ENCODE peak calls at places on chromosome 17, in ten cellular contexts. W, M, E, D, H, A, X, S, P and J are unnamed samples. For H3K9me3, the result is how much of the 10 kb centered on the place peaks cover.

GRCh38 chr17:4584125-4584834 is at the start of gene SMTNL2:
- DNase-seq in M (no peak), S (no peak), D (peak), X (no peak), A (peak), P (peak), W (no peak), E (peak), H (no peak), J (peak)

GRCh38 chr17:61466246-61466645 is 14.0 kb downstream of the TBX4 start:
- DNase-seq in X (no peak), H (no peak), M (no peak), E (no peak), S (no peak), P (no peak), D (no peak), W (no peak), A (no peak), J (peak)

GRCh38 chr17:78016852-78017251 is 58.3 kb downstream of the TNRC6C start:
- DNase-seq in W (no peak), A (no peak), P (no peak), X (no peak), D (no peak), E (no peak), S (no peak), H (no peak), M (no peak), J (no peak)

GRCh38 chr17:48613862-48614694 is 1.0 kb downstream of the HOXB8 start:
- DNase-seq in P (no peak), E (no peak), X (no peak), D (peak), A (no peak), M (peak), H (no peak), S (peak), W (no peak), J (peak)

GRCh38 chr17:77409282-77410161 is 268.8 kb downstream of the SEC14L1 start:
- DNase-seq in W (no peak), A (peak), E (peak), X (no peak), P (peak), D (no peak), M (peak), H (peak), S (peak), J (peak)

GRCh38 chr17:80835816-80836657 is 155.6 kb upstream of the CHMP6 start:
- DNase-seq in E (no peak), M (no peak), A (no peak), S (no peak), P (no peak), D (no peak), W (no peak), X (no peak), H (no peak), J (peak)

GRCh38 chr17:81018044-81018802 is 16.7 kb upstream of the BAIAP2 start:
- DNase-seq in A (peak), P (peak), M (peak), D (peak), H (peak), S (peak), W (no peak), X (peak), E (peak), J (no peak)

GRCh38 chr17:28972437-28972836 is 21.1 kb upstream of the PHF12 start:
- DNase-seq in M (no peak), H (no peak), E (no peak), X (no peak), A (no peak), S (no peak), P (no peak), W (no peak), D (no peak), J (no peak)

GRCh38 chr17:46727572-46728348 is 90.7 kb downstream of the WNT3 start:
- DNase-seq in X (no peak), P (no peak), S (peak), W (peak), A (no peak), E (no peak), M (peak), D (no peak), H (peak), J (no peak)

GRCh38 chr17:43328650-43329049 is 70.1 kb upstream of the ARL4D start:
- DNase-seq in W (no peak), P (no peak), E (no peak), M (no peak), S (no peak), A (no peak), D (no peak), H (no peak), X (no peak), J (no peak)

GRCh38 chr17:41360291-41360995 is 9.2 kb downstream of the KRT33B start:
- DNase-seq in A (no peak), X (no peak), W (no peak), H (no peak), D (no peak), P (no peak), S (peak), E (no peak), M (peak), J (no peak)

GRCh38 chr17:56653877-56654276 is 60.4 kb downstream of the NOG start:
- DNase-seq in S (peak), X (peak), P (no peak), E (no peak), M (peak), H (peak), W (no peak), A (no peak), D (peak), J (no peak)

GRCh38 chr17:34675605-34676004 is 96.2 kb downstream of the TMEM132E start:
- DNase-seq in A (no peak), E (no peak), W (no peak), H (no peak), S (no peak), M (no peak), P (no peak), X (no peak), D (no peak), J (no peak)

GRCh38 chr17:81703747-81704654 is 834 bp downstream of the MRPL12 start:
- DNase-seq in X (no peak), E (no peak), A (no peak), S (no peak), D (peak), W (no peak), P (no peak), M (no peak), H (no peak), J (no peak)

GRCh38 chr17:8016632-8017424 is 14.4 kb downstream of the GUCY2D start:
- DNase-seq in S (no peak), M (peak), W (no peak), P (peak), H (peak), D (peak), X (no peak), E (no peak), A (no peak), J (peak)

GRCh38 chr17:4194796-4195195 is 51.8 kb downstream of the CYB5D2 start:
- DNase-seq in M (no peak), W (no peak), X (no peak), A (no peak), H (no peak), S (no peak), D (no peak), E (no peak), P (no peak), J (no peak)

GRCh38 chr17:79997004-79997673 is 38.5 kb downstream of the TBC1D16 start:
- DNase-seq in X (peak), W (no peak), A (no peak), E (no peak), H (no peak), P (no peak), M (peak), D (peak), S (no peak), J (no peak)

GRCh38 chr17:78762007-78762406 is 20.1 kb downstream of the CYTH1 start:
- DNase-seq in E (no peak), P (no peak), M (peak), H (no peak), S (peak), A (no peak), D (no peak), X (no peak), W (no peak), J (no peak)

GRCh38 chr17:70017941-70018340 is 57.1 kb upstream of the KCNJ16 start:
- DNase-seq in E (no peak), X (no peak), W (no peak), P (no peak), D (no peak), A (no peak), H (no peak), S (no peak), M (no peak), J (no peak)

GRCh38 chr17:33207231-33207630 is 85.9 kb downstream of the ASIC2 start:
- DNase-seq in E (no peak), X (no peak), M (no peak), A (no peak), H (no peak), S (no peak), P (no peak), D (no peak), W (no peak), J (no peak)

GRCh38 chr17:80812362-80813088 is 179.1 kb upstream of the CHMP6 start:
- DNase-seq in P (no peak), D (no peak), W (no peak), S (no peak), M (no peak), H (no peak), A (no peak), X (no peak), E (no peak), J (peak)

GRCh38 chr17:29825604-29826003 is 104.4 kb downstream of the SSH2 start:
- DNase-seq in P (peak), M (no peak), A (no peak), D (no peak), S (no peak), H (no peak), E (no peak), W (no peak), X (no peak), J (no peak)

GRCh38 chr17:42997390-42997983 is 732 bp upstream of the RPL27 start:
- DNase-seq in P (no peak), S (no peak), M (no peak), W (no peak), D (no peak), X (no peak), E (no peak), H (no peak), A (no peak), J (peak)

GRCh38 chr17:71085238-71086033 is 916.1 kb downstream of the KCNJ2 start:
- DNase-seq in H (peak), W (no peak), E (no peak), D (no peak), P (peak), A (no peak), M (no peak), X (no peak), S (no peak), J (no peak)

GRCh38 chr17:55356440-55357328 is 65.0 kb downstream of the MMD start:
- DNase-seq in P (peak), A (peak), S (peak), X (peak), H (peak), W (peak), D (peak), E (peak), M (peak), J (no peak)

GRCh38 chr17:3770471-3770870 is 30.5 kb downstream of the ITGAE start:
- DNase-seq in P (no peak), E (no peak), S (no peak), W (no peak), D (peak), M (no peak), A (no peak), H (no peak), X (no peak), J (no peak)

GRCh38 chr17:15119928-15120327 is 145.2 kb downstream of the PMP22 start:
- DNase-seq in S (no peak), E (no peak), A (no peak), D (no peak), P (no peak), X (no peak), H (no peak), W (no peak), M (peak), J (no peak)

GRCh38 chr17:67818110-67819002 is 6.9 kb upstream of the BPTF start:
- DNase-seq in P (no peak), E (no peak), D (no peak), M (no peak), A (no peak), X (peak), H (no peak), W (no peak), S (no peak), J (no peak)

DNA sequence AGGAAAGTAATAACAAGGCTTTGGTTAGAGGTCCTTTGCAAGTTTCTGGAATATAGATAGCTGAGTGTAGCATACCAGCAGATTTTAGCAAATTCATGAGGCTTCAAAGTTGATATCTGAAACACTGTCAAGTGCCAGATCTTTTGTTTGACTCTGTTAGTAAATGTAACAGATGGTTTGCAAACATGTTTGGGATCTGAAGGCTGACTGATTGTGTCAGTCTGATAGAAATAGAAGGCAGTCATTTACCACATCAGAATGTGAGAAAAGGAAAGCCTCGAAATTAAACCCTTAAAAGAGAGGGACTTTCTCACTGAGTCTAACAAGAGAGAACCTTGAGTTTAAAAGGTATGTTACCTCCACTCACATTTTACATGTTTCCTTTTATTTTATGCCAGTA is 371.5 kb downstream of the KIF2B start:
- DNase-seq in E (no peak), H (no peak), D (no peak), X (no peak), M (no peak), W (no peak), P (no peak), A (no peak), S (no peak), J (no peak)
- H3K9me3 ChIP-seq in E (under half), H (under half), D (under half), X (under half), M (under half), W (under half), P (under half), A (under half), S (under half), J (under half)

GRCh38 chr17:27083408-27084185 is 210.3 kb upstream of the WSB1 start:
- DNase-seq in A (no peak), D (no peak), M (no peak), E (no peak), S (no peak), W (no peak), X (no peak), P (no peak), H (no peak), J (no peak)
- H3K9me3 ChIP-seq in A (under half), D (under half), M (under half), E (under half), S (under half), W (under half), X (under half), P (under half), H (under half), J (under half)

DNA sequence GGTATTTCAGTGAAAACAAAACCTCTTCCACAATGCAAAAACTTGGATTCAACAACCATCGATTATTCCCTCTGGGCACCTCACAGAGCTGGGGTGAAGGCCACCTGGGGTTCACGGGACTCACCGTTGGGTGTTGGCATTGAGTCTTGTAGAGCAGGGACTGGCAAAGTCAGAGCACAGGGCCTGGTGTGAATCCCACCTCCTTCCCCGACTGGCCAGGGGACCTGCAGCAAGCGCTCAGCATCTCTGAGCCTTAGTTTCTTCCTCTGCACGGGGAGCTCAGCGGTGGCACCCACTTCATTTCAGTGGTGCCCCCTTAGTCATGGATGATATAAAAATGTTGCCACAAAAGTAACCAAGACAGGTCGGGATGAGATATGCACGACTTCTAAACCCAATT is 100.4 kb downstream of the METRNL start:
- DNase-seq in S (no peak), A (no peak), W (no peak), P (no peak), D (no peak), X (no peak), H (no peak), M (no peak), E (no peak), J (peak)
- H3K9me3 ChIP-seq in S (under half), A (under half), W (under half), P (under half), D (under half), X (under half), H (under half), M (under half), E (under half), J (under half)

DNA sequence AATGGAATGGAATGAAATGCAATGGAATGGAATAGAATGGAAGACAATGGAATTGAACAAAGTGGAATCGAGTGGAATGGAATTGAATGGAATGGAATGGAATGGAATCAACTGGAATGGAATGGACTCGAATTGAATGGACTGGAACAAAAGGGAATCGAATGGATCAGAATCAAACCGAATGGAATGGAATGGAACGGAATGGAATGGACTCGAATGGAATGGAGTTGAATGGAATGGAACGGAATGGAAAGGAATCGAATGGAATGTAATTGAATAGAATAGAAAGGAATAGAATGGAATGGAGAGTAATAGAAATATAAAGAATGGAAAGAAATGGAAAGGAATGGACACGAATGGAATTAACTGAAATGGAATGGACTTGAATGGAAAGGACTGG is 475.2 kb upstream of the WSB1 start:
- DNase-seq in E (no peak), X (no peak), H (peak), A (no peak), W (peak), S (peak), P (no peak), D (no peak), M (peak), J (no peak)
- H3K9me3 ChIP-seq in E (under half), X (under half), H (under half), A (half or more), W (half or more), S (under half), P (under half), D (under half), M (half or more), J (under half)

GRCh38 chr17:53492532-53492931 is 330.2 kb upstream of the KIF2B start:
- DNase-seq in S (no peak), W (no peak), H (no peak), M (no peak), X (no peak), P (no peak), E (no peak), D (no peak), A (no peak), J (no peak)
- H3K9me3 ChIP-seq in S (under half), W (under half), H (under half), M (under half), X (under half), P (under half), E (under half), D (under half), A (under half), J (under half)

DNA sequence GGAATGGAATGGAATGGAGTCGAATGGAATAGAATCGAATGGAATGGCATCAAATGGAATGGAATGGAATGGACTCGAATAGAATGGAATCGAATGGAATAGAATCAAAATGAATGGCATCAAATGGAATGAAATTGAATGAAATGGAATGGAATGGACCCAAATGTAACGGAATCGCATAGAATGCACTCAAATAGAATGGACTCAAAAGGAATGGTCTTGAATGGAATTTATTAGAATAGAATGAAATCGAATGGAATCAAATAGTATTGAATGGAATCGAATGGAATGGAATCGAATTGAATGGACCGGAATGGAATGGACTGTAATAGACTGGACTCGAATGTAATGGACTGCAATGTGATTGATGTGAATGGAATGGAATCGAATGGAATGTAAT is 501.4 kb upstream of the WSB1 start:
- DNase-seq in W (no peak), E (no peak), D (no peak), A (no peak), H (peak), X (peak), M (peak), P (no peak), S (peak), J (no peak)
- H3K9me3 ChIP-seq in W (half or more), E (under half), D (under half), A (half or more), H (under half), X (under half), M (half or more), P (under half), S (under half), J (under half)

GRCh38 chr17:66630379-66630778 is 204.5 kb upstream of the CACNG5 start:
- DNase-seq in H (no peak), P (no peak), M (no peak), E (no peak), A (no peak), S (no peak), W (no peak), X (no peak), D (no peak), J (no peak)

GRCh38 chr17:66629762-66630161 is 205.2 kb upstream of the CACNG5 start:
- DNase-seq in D (no peak), H (no peak), P (no peak), S (no peak), E (no peak), X (no peak), A (no peak), M (no peak), W (no peak), J (no peak)

GRCh38 chr17:66630828-66631472 is 204.0 kb upstream of the CACNG5 start:
- DNase-seq in D (no peak), M (no peak), H (no peak), A (no peak), E (no peak), W (no peak), S (no peak), X (no peak), P (no peak), J (no peak)

GRCh38 chr17:66625321-66625767 is 209.6 kb upstream of the CACNG5 start:
- DNase-seq in X (no peak), A (no peak), E (no peak), H (peak), M (peak), D (no peak), P (no peak), W (no peak), S (peak), J (no peak)

GRCh38 chr17:66627985-66628384 is 206.9 kb upstream of the CACNG5 start:
- DNase-seq in X (no peak), S (no peak), W (no peak), E (no peak), M (no peak), P (no peak), A (no peak), H (no peak), D (no peak), J (no peak)
- H3K9me3 ChIP-seq in X (under half), S (under half), W (under half), E (under half), M (under half), P (under half), A (under half), H (under half), D (under half), J (under half)

DNA sequence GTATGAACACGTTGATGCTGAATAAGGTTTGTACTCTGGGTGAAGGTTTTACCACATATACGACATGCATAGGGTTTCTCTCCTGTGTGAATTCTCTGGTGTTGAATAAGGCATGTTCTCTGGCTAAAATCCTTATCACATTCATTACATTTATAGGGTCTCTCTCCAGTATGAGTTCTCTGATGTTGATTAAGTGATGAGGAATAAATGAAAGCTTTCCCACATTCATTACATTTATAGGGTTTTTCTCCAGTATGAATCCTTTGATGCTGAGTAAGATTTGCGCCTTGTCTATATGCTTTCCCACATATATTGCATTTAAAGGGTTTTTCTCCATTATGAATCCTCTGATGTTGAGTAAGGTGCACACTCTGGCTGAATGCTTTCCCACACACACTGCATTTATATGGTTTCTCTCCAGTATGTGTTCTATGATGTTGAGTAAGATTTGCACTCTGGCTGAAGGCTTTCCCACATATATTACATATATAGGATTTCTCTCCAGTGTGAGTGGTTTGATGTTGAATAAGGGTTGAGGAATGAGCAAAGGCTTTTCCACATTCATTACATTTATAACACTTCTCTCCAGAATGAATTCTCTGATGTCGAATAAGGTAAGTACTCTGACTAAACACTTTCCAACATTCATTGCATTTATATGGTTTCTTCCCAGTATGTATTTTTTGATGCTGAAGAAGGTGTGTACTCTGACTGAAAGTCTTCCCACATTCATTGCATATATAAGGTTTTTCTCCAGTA is 16.9 kb downstream of the ZNF287 start:
- DNase-seq in H (peak), E (no peak), A (no peak), S (no peak), X (no peak), M (no peak), P (no peak), W (no peak), D (no peak), J (no peak)
- H3K9me3 ChIP-seq in H (under half), E (under half), A (half or more), S (half or more), X (under half), M (half or more), P (under half), W (under half), D (half or more), J (under half)

GRCh38 chr17:82946081-82946480 is 106.3 kb upstream of the ZNF750 start:
- DNase-seq in D (no peak), H (no peak), A (no peak), M (no peak), S (no peak), P (no peak), X (no peak), E (no peak), W (no peak), J (no peak)
- H3K9me3 ChIP-seq in D (under half), H (under half), A (under half), M (half or more), S (half or more), P (under half), X (under half), E (under half), W (half or more), J (under half)